ENCODE peak calls at places on chromosomes 3 and 15, in six cellular contexts. V is tibial artery; P is CD4-positive, alpha-beta T cell; E is stomach; T is psoas muscle; Z is transverse colon. W is an unnamed sample. For H3K27me3, the result is how much of the 10 kb centered on the place peaks cover.

GRCh38 chr3:154195620-154196366 is 74.6 kb downstream of the ARHGEF26 start:
- DNase-seq in T (no peak), Z (no peak), V (no peak), E (no peak), P (no peak), W (no peak)

GRCh38 chr3:38359038-38359437 is 12.5 kb downstream of the XYLB start:
- DNase-seq in Z (no peak), T (no peak), P (no peak), V (no peak), E (no peak), W (no peak)

GRCh38 chr3:59422312-59422711 is 372.5 kb upstream of the CFAP20DC start:
- DNase-seq in Z (no peak), P (no peak), T (no peak), V (no peak), E (no peak), W (no peak)

GRCh38 chr15:40932625-40933519 is 3.7 kb downstream of the DLL4 start:
- DNase-seq in V (no peak), T (no peak), P (no peak), Z (peak), E (no peak), W (peak)

GRCh38 chr15:100285641-100286295 is 56.0 kb downstream of the ADAMTS17 start:
- DNase-seq in V (no peak), P (no peak), T (no peak), E (no peak), Z (no peak), W (no peak)

GRCh38 chr15:34365073-34365825 is 1.7 kb downstream of the LPCAT4 start:
- DNase-seq in T (no peak), Z (no peak), P (no peak), V (no peak), E (no peak), W (no peak)

GRCh38 chr3:145882416-145882815 is 278.6 kb downstream of the PLOD2 start:
- DNase-seq in Z (no peak), E (peak), P (no peak), T (no peak), V (no peak), W (no peak)

GRCh38 chr3:184778426-184779332 is 33.3 kb upstream of the VPS8 start:
- DNase-seq in E (no peak), T (no peak), Z (no peak), V (peak), P (no peak), W (no peak)

GRCh38 chr15:65059369-65059750 is 8.4 kb downstream of the RASL12 start:
- DNase-seq in P (no peak), V (peak), E (no peak), T (no peak), Z (no peak), W (no peak)

GRCh38 chr3:160781429-160781828 is 25.4 kb downstream of the PPM1L start:
- DNase-seq in E (no peak), P (no peak), V (no peak), Z (no peak), T (no peak), W (no peak)

GRCh38 chr3:12803371-12803770 is 6.9 kb downstream of the CAND2 start:
- DNase-seq in T (no peak), Z (no peak), V (no peak), P (no peak), E (no peak), W (no peak)

GRCh38 chr15:72136170-72137051 is 18.2 kb downstream of the SENP8 start:
- DNase-seq in V (no peak), E (no peak), P (no peak), Z (no peak), T (no peak), W (no peak)

GRCh38 chr15:66883322-66883911 is 181.4 kb downstream of the SMAD6 start:
- DNase-seq in T (peak), P (no peak), Z (peak), V (peak), E (peak), W (no peak)

GRCh38 chr15:37132826-37133417 is 32.6 kb upstream of the MEIS2 start:
- DNase-seq in Z (no peak), P (no peak), T (no peak), V (no peak), E (no peak), W (no peak)

GRCh38 chr15:101451192-101451799 is 38.2 kb downstream of the PCSK6 start:
- DNase-seq in P (no peak), V (no peak), T (peak), E (no peak), Z (no peak), W (no peak)

GRCh38 chr3:9105421-9105820 is 142.1 kb upstream of the RAD18 start:
- DNase-seq in P (no peak), E (no peak), V (no peak), Z (no peak), T (no peak), W (no peak)

GRCh38 chr15:68726246-68726645 is 94.4 kb downstream of the ANP32A start:
- DNase-seq in P (no peak), T (no peak), E (no peak), V (no peak), Z (no peak), W (no peak)

GRCh38 chr3:27533718-27534578 is 49.8 kb upstream of the SLC4A7 start:
- DNase-seq in V (peak), P (peak), Z (peak), T (peak), E (peak), W (peak)

GRCh38 chr15:68204776-68205557 is at the start of gene CALML4:
- DNase-seq in P (no peak), T (peak), Z (peak), V (no peak), E (peak), W (peak)

GRCh38 chr3:34212671-34213070 is 414.2 kb downstream of the PDCD6IP start:
- DNase-seq in V (peak), Z (no peak), E (peak), P (no peak), T (no peak), W (peak)

GRCh38 chr15:31440754-31441298 is 114.2 kb downstream of the KLF13 start:
- DNase-seq in Z (peak), V (peak), P (peak), T (peak), E (peak), W (peak)

GRCh38 chr3:142029052-142029642 is 120.2 kb downstream of the TFDP2 start:
- DNase-seq in V (no peak), E (no peak), P (no peak), Z (no peak), T (no peak), W (no peak)

GRCh38 chr3:169661567-169662214 is 1.8 kb downstream of the MECOM start:
- DNase-seq in E (peak), V (peak), T (peak), P (no peak), Z (peak), W (peak)

GRCh38 chr3:132253262-132253878 is 63.8 kb upstream of the ACP3 start:
- DNase-seq in Z (peak), P (no peak), V (no peak), T (no peak), E (no peak), W (peak)

GRCh38 chr3:101665851-101666250 is 11.1 kb downstream of the ZBTB11 start:
- DNase-seq in T (no peak), Z (no peak), E (no peak), V (no peak), P (no peak), W (no peak)

GRCh38 chr15:82307714-82308081 is 41.6 kb downstream of the GOLGA6L10 start:
- DNase-seq in E (no peak), Z (no peak), P (no peak), T (no peak), V (peak), W (no peak)

GRCh38 chr15:27183182-27183581 is 212.2 kb downstream of the GABRG3 start:
- DNase-seq in T (no peak), V (no peak), E (no peak), P (no peak), Z (no peak), W (no peak)

GRCh38 chr3:50503504-50503903 is at the start of gene CACNA2D2:
- DNase-seq in Z (peak), P (peak), E (peak), V (peak), T (peak), W (peak)

GRCh38 chr3:178353292-178353814 is 182.9 kb upstream of the KCNMB2 start:
- DNase-seq in E (no peak), P (no peak), V (no peak), Z (no peak), T (no peak), W (no peak)

GRCh38 chr3:85572426-85572825 is 613.6 kb downstream of the CADM2 start:
- DNase-seq in Z (no peak), V (no peak), P (no peak), T (no peak), E (no peak), W (peak)

GRCh38 chr3:179840985-179841384 is 188.1 kb downstream of the USP13 start:
- DNase-seq in P (no peak), E (no peak), T (no peak), Z (no peak), V (no peak), W (no peak)

GRCh38 chr3:56683122-56683817 is at the start of gene TASOR:
- DNase-seq in P (peak), T (peak), Z (peak), V (peak), E (peak), W (peak)

GRCh38 chr3:45631486-45631885 is 36.9 kb downstream of the LIMD1 start:
- DNase-seq in T (no peak), V (no peak), E (no peak), Z (no peak), P (no peak), W (peak)

GRCh38 chr3:46993986-46994385 is 14.5 kb downstream of the NBEAL2 start:
- DNase-seq in V (no peak), Z (no peak), P (no peak), E (no peak), T (peak), W (no peak)

GRCh38 chr3:97872209-97873042 is 50.6 kb downstream of the CRYBG3 start:
- DNase-seq in P (peak), Z (no peak), E (no peak), T (no peak), V (no peak), W (no peak)

GRCh38 chr15:76270876-76271275 is 40.4 kb downstream of the ETFA start:
- DNase-seq in V (no peak), T (no peak), P (no peak), E (no peak), Z (no peak), W (no peak)

GRCh38 chr3:147411777-147412176 is 2.6 kb downstream of the ZIC1 start:
- DNase-seq in P (no peak), V (no peak), T (no peak), Z (no peak), E (no peak), W (no peak)

GRCh38 chr3:147409143-147410121 is at the start of gene ZIC1:
- DNase-seq in T (peak), P (no peak), E (no peak), Z (no peak), V (no peak), W (no peak)

GRCh38 chr3:147411235-147411607 is 2.1 kb downstream of the ZIC1 start:
- DNase-seq in P (no peak), T (no peak), E (no peak), V (no peak), Z (no peak), W (no peak)

GRCh38 chr3:147410126-147410517 is 957 bp downstream of the ZIC1 start:
- DNase-seq in E (no peak), Z (no peak), P (no peak), V (no peak), T (no peak), W (no peak)

DNA sequence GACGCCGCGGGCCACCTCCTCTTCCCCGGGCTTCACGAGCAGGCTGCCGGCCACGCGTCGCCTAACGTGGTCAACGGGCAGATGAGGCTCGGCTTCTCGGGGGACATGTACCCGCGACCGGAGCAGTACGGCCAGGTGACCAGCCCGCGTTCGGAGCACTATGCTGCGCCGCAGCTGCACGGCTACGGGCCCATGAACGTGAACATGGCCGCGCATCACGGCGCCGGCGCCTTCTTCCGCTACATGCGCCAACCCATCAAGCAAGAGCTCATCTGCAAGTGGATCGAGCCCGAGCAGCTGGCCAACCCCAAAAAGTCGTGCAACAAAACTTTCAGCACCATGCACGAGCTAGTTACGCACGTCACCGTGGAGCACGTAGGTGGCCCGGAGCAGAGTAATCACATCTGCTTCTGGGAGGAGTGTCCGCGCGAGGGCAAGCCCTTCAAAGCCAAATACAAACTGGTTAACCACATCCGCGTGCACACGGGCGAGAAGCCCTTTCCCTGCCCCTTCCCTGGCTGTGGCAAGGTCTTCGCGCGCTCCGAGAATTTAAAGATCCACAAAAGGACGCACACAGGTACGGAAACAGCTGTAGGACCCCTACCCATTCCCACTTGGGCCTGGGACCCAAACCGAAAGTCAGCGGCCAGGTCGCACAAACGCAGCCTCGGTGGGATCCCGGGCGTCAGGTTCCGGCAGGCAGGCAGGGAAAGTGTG is 1.5 kb downstream of the ZIC1 start:
- DNase-seq in E (no peak), P (no peak), T (peak), Z (no peak), V (no peak), W (no peak)
- H3K27me3 ChIP-seq in E (half or more), P (half or more), T (half or more), Z (half or more), V (half or more), W (under half)

GRCh38 chr15:44194397-44195150 is 497 bp downstream of the FRMD5 start:
- DNase-seq in V (peak), T (no peak), E (peak), Z (peak), P (peak), W (peak)
- H3K27ac ChIP-seq in V (no peak), T (no peak), E (peak), Z (peak), P (no peak), W (peak)

DNA sequence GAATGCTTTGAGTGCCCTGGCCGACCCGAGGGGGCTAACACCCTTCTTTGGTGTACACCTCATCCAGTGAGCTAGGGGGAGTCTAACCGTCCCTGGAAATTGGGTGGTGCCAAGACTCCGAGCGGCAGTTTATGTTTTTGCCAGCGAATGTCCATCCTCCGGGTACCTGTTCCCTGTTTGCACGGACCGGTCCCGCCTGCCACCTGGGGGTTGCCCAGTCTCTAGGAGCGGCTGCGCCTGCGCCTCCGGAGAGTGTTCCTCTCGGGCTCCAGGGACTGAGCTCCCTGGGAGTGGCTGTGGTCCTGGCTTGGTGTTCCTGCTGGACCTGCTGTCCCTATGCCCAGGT is 913 bp upstream of the WNT7A start:
- DNase-seq in V (peak), P (no peak), E (no peak), Z (no peak), T (no peak), W (no peak)
- H3K27me3 ChIP-seq in V (half or more), P (under half), E (under half), Z (half or more), T (half or more), W (under half)

DNA sequence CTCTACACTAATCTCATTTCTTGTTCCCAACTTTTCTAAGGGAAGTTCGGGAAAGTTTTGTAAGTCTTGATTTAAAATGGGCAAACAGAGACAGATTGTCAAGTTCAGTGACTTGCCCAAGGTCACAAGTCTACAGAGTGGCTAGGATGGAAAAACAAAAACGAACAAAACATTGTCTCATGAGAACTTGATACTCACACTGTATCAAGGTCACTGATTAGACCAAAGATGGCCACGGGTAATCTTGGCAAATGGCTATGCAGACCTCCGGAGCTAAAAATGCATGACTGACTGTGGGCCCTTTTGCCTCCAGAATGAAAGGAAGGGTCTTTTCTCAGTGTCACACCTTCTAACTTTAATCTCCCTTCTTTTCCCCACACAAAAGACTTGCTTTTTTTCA is 460.9 kb downstream of the FOXP1 start:
- DNase-seq in Z (no peak), T (no peak), V (no peak), E (no peak), P (no peak), W (no peak)
- H3K27ac ChIP-seq in Z (no peak), T (no peak), V (peak), E (peak), P (no peak), W (no peak)

DNA sequence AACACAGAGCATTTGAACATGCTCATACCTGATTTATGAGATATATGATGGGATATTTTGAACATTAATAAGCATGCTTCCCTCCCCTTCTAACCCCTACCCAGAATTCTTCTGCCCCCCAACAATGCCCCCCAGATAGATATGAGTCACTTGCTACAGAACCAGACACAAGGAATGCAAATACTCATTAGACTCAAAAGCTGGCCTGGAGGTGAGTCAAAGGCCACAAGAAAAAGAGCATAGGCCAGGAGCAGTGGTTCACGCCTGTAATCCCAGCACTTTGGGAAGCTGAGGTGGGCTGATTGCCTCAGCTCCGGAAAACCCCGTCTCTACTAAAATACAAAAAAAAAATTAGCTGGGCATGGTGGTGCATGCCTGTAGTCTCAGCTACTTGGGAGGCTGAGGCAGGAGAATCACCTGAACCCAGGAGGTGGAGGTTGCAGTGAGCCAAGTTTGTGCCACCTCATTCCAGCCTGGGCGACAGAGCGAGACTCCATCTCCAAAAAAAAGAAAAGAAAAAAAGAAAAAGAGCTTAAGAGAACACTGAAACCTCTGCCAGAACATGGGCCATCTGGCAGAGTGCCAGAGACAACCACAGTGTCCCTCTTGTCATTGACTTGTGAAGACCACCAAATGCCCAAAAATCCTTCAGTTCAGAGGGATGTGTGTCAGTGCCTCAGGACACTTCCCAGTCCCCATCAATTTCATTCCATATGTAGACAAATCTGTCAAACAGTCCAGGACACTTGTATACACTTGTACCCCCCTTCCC is 3.9 kb upstream of the SH3GL3 start:
- DNase-seq in P (no peak), Z (no peak), V (no peak), T (no peak), E (no peak), W (no peak)
- H3K27me3 ChIP-seq in P (under half), Z (under half), V (under half), T (under half), E (under half), W (under half)

GRCh38 chr15:70064441-70064840 is 33.3 kb downstream of the TLE3 start:
- DNase-seq in Z (no peak), V (peak), E (no peak), T (no peak), P (no peak), W (no peak)

GRCh38 chr15:70061696-70062270 is 35.9 kb downstream of the TLE3 start:
- DNase-seq in Z (no peak), T (no peak), P (no peak), V (peak), E (no peak), W (no peak)

GRCh38 chr15:70063992-70064379 is 33.7 kb downstream of the TLE3 start:
- DNase-seq in E (no peak), Z (no peak), P (no peak), T (no peak), V (peak), W (no peak)

GRCh38 chr15:70062321-70062956 is 35.3 kb downstream of the TLE3 start:
- DNase-seq in Z (peak), P (no peak), V (peak), T (peak), E (peak), W (peak)

DNA sequence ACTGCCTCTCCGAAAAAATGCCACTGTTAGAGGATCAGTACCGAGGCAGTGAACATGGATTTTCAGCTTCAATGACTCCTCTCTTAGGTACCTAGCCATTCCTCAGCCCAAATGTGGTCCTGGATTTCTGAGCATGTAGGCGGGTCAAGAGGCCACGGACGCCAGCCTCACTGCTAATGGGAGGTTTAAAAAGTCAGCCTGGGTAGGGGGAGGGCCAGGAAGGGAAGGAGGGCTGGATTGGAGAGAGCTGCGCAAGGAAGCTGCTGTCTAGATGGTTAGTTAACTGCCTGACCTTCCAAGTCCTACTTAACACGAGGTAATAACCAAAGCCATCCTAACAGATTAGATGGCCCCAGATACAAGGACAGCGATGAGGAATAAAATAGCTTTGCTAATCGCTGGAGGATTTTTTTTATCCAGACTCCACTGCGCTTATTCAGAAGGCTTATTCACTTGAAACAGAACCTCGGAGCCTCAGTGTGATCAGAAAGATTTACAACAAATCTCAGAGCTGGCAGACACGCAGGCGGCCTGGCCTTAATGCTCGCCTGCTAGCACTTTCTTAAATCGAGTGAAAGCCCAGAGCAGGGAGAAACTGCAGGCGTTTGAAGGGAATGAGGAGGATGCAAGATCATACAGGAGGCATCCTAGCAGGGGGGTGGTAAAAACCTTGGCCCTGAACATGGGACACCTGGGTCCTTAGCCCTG is 34.3 kb downstream of the TLE3 start:
- DNase-seq in P (no peak), Z (no peak), E (no peak), T (no peak), V (peak), W (no peak)
- H3K27ac ChIP-seq in P (no peak), Z (peak), E (peak), T (peak), V (peak), W (no peak)